ENCODE peak calls at places on chromosomes 7 and 10, in eight cellular contexts. H is hepatic stellate cell; W is NCI-H460; Q is naive B cell; K is activated T-cell treated with anti-CD3 and anti-CD28 coated beads, Interleukin-2, amount 50 U/mL, for 1 hour; I is BJ; C is A172; D is lung. N is an unnamed sample.

GRCh38 chr10:92284112-92284704 is 6.7 kb downstream of the CPEB3 start:
- DNase-seq in H (no peak), W (no peak), Q (no peak), K (no peak), I (no peak), C (no peak), D (no peak), N (no peak)

GRCh38 chr7:17058568-17058967 is 176.8 kb upstream of the AGR3 start:
- DNase-seq in H (peak), W (no peak), Q (no peak), K (no peak), I (no peak), C (no peak), D (no peak), N (no peak)

GRCh38 chr10:107971411-107971810 is 806.9 kb upstream of the SORCS1 start:
- DNase-seq in H (no peak), W (no peak), Q (no peak), K (no peak), I (no peak), C (peak), D (no peak), N (no peak)

GRCh38 chr7:149736478-149737360 is 36.7 kb downstream of the ZNF467 start:
- DNase-seq in H (no peak), W (no peak), Q (no peak), K (no peak), I (no peak), C (no peak), D (no peak), N (peak)

GRCh38 chr10:94314913-94315545 is 47.7 kb downstream of the NOC3L start:
- DNase-seq in H (peak), W (no peak), Q (no peak), K (no peak), I (no peak), C (no peak), D (no peak), N (no peak)

GRCh38 chr7:41994046-41994745 is 242.8 kb downstream of the GLI3 start:
- DNase-seq in H (no peak), W (no peak), Q (no peak), K (no peak), I (no peak), C (no peak), D (no peak), N (no peak)

GRCh38 chr10:87000491-87000890 is 19.6 kb upstream of the FAM25A start:
- DNase-seq in H (no peak), W (no peak), Q (no peak), K (no peak), I (no peak), C (peak), D (no peak), N (no peak)

GRCh38 chr7:151518105-151518780 is 1.5 kb downstream of the RHEB start:
- DNase-seq in H (peak), W (peak), Q (peak), K (peak), I (no peak), C (peak), D (peak), N (peak)

GRCh38 chr7:150963707-150964559 is 14.2 kb downstream of the KCNH2 start:
- DNase-seq in H (no peak), W (no peak), Q (no peak), K (no peak), I (no peak), C (no peak), D (no peak), N (no peak)

GRCh38 chr7:73718905-73719805 is at the start of gene STX1A:
- DNase-seq in H (peak), W (peak), Q (peak), K (peak), I (no peak), C (peak), D (no peak), N (peak)

GRCh38 chr10:126919426-126919825 is 14.2 kb downstream of the DOCK1 start:
- DNase-seq in H (no peak), W (no peak), Q (no peak), K (no peak), I (no peak), C (no peak), D (no peak), N (no peak)

GRCh38 chr10:76149182-76149581 is 717.8 kb downstream of the LRMDA start:
- DNase-seq in H (no peak), W (no peak), Q (no peak), K (no peak), I (no peak), C (no peak), D (no peak), N (no peak)

GRCh38 chr7:95986136-95986535 is 213.8 kb downstream of the DYNC1I1 start:
- DNase-seq in H (no peak), W (no peak), Q (no peak), K (no peak), I (no peak), C (no peak), D (no peak), N (peak)

GRCh38 chr10:103843854-103844567 is 11.4 kb downstream of the SH3PXD2A start:
- DNase-seq in H (peak), W (no peak), Q (no peak), K (no peak), I (peak), C (no peak), D (no peak), N (no peak)

GRCh38 chr7:108146070-108146842 is 16.1 kb upstream of the LAMB4 start:
- DNase-seq in H (peak), W (peak), Q (peak), K (peak), I (peak), C (peak), D (peak), N (peak)

N was measured in DMS79 treated with DMSO at 0.1 percent for 48 hours.